ENCODE peak calls at places on chromosomes 1 and 21, in ten cellular contexts. N is colonic mucosa, B is astrocyte of the spinal cord, I is astrocyte, X is HCT116, S is epithelial cell of esophagus, U is Peyer's patch, G is esophagus squamous epithelium, O is tibial artery, V is MM.1S. P is an unnamed sample.

GRCh38 chr1:115565353-115565752 is 76.4 kb upstream of the VANGL1 start:
- DNase-seq in O (no peak), S (no peak), G (no peak), B (no peak), V (no peak), N (no peak), I (no peak), U (no peak), X (no peak), P (no peak)

GRCh38 chr1:192707978-192708547 is 72.1 kb downstream of the RGS13 start:
- DNase-seq in O (no peak), I (no peak), X (no peak), V (no peak), U (no peak), B (no peak), N (no peak), G (no peak), S (peak), P (no peak)

GRCh38 chr1:100710881-100711660 is 8.5 kb upstream of the VCAM1 start:
- DNase-seq in I (no peak), S (peak), G (no peak), V (no peak), O (no peak), U (no peak), X (no peak), B (no peak), N (no peak), P (no peak)

GRCh38 chr1:212518188-212518951 is 85.7 kb downstream of the NENF start:
- DNase-seq in V (no peak), I (peak), B (peak), X (no peak), G (no peak), U (peak), O (peak), N (peak), S (peak), P (no peak)

GRCh38 chr1:65422241-65423203 is 2.1 kb downstream of the LEPR start:
- DNase-seq in N (no peak), U (no peak), S (peak), O (no peak), X (no peak), G (no peak), V (no peak), I (peak), B (peak), P (no peak)

GRCh38 chr1:191671236-191671635 is 487.0 kb upstream of the RGS18 start:
- DNase-seq in V (no peak), G (no peak), N (no peak), B (peak), O (no peak), I (peak), X (no peak), U (no peak), S (peak), P (no peak)

GRCh38 chr1:196193891-196194559 is 414.2 kb downstream of the KCNT2 start:
- DNase-seq in S (no peak), O (no peak), X (no peak), V (no peak), B (peak), I (peak), N (no peak), U (no peak), G (no peak), P (no peak)

GRCh38 chr1:29388170-29388569 is 151.8 kb downstream of the PTPRU start:
- DNase-seq in B (no peak), S (no peak), O (no peak), G (no peak), V (no peak), N (peak), I (no peak), X (no peak), U (no peak), P (peak)

GRCh38 chr21:26773058-26773457 is 72.2 kb downstream of the ADAMTS1 start:
- DNase-seq in I (no peak), B (no peak), G (no peak), V (no peak), U (no peak), X (no peak), O (no peak), S (no peak), N (no peak), P (no peak)

GRCh38 chr1:5574641-5575040 is 417.6 kb downstream of the NPHP4 start:
- DNase-seq in U (no peak), G (no peak), B (no peak), V (no peak), X (no peak), O (no peak), I (no peak), S (no peak), N (peak), P (no peak)

GRCh38 chr1:160674415-160674814 is 27.6 kb upstream of the SLAMF1 start:
- DNase-seq in O (no peak), X (no peak), I (no peak), V (peak), S (no peak), N (no peak), U (no peak), G (no peak), B (no peak), P (no peak)

GRCh38 chr21:46111857-46112730 is 14.2 kb downstream of the COL6A2 start:
- DNase-seq in V (no peak), U (peak), X (no peak), B (no peak), S (no peak), O (no peak), G (no peak), N (no peak), I (no peak), P (no peak)

GRCh38 chr1:24640288-24640687 is 2.8 kb upstream of the SRRM1 start:
- DNase-seq in G (no peak), O (no peak), I (no peak), V (no peak), U (no peak), N (peak), B (no peak), X (no peak), S (no peak), P (peak)

GRCh38 chr1:54499097-54500029 is 48.7 kb upstream of the ACOT11 start:
- DNase-seq in B (peak), X (no peak), V (peak), I (no peak), N (no peak), S (peak), G (no peak), O (no peak), U (peak), P (peak)

GRCh38 chr21:27646691-27647090 is 679.8 kb upstream of the ADAMTS5 start:
- DNase-seq in N (no peak), O (no peak), B (no peak), S (peak), X (no peak), V (no peak), U (no peak), G (no peak), I (no peak), P (no peak)

GRCh38 chr1:39220900-39221870 is 16.7 kb downstream of the MACF1 start:
- DNase-seq in G (no peak), V (no peak), U (no peak), S (peak), O (no peak), N (no peak), I (no peak), X (no peak), B (no peak), P (no peak)

GRCh38 chr1:240254778-240255291 is 163.2 kb downstream of the FMN2 start:
- DNase-seq in I (no peak), V (no peak), U (no peak), X (no peak), N (no peak), B (no peak), G (no peak), S (no peak), O (no peak), P (peak)

GRCh38 chr1:41618066-41618825 is 133.8 kb upstream of the EDN2 start:
- DNase-seq in G (no peak), O (peak), I (no peak), S (peak), X (no peak), U (no peak), N (peak), V (no peak), B (peak), P (peak)

GRCh38 chr1:205263580-205264190 is 35.9 kb downstream of the TMCC2 start:
- DNase-seq in B (no peak), I (peak), V (no peak), X (no peak), G (no peak), N (no peak), O (no peak), S (no peak), U (no peak), P (no peak)

GRCh38 chr1:95041491-95042165 is 31.1 kb downstream of the ALG14 start:
- DNase-seq in N (peak), V (peak), I (peak), S (peak), O (no peak), B (peak), G (no peak), U (no peak), X (peak), P (no peak)

GRCh38 chr21:16071082-16071481 is 341.3 kb downstream of the USP25 start:
- DNase-seq in S (no peak), V (no peak), B (peak), I (peak), G (no peak), X (no peak), N (no peak), O (no peak), U (no peak), P (no peak)

GRCh38 chr1:149942207-149942606 is 5.5 kb upstream of the MTMR11 start:
- DNase-seq in B (peak), U (no peak), V (no peak), G (no peak), S (peak), O (no peak), I (no peak), N (no peak), X (no peak), P (peak)

GRCh38 chr1:53763911-53764310 is 24.9 kb upstream of the GLIS1 start:
- DNase-seq in S (peak), N (no peak), O (no peak), U (no peak), V (no peak), I (no peak), X (no peak), B (no peak), G (no peak), P (no peak)

GRCh38 chr1:109186704-109187071 is 27.0 kb upstream of the SARS1 start:
- DNase-seq in V (no peak), I (peak), U (no peak), O (no peak), B (no peak), X (no peak), S (no peak), G (no peak), N (peak), P (no peak)

GRCh38 chr1:179083031-179083345 is 1.1 kb downstream of the TOR3A start:
- DNase-seq in N (no peak), O (no peak), V (peak), U (no peak), I (peak), B (no peak), G (no peak), X (no peak), S (peak), P (no peak)

GRCh38 chr21:33383056-33383888 is 19.9 kb upstream of the IFNGR2 start:
- DNase-seq in N (peak), X (peak), B (peak), S (peak), U (peak), G (peak), I (peak), V (peak), O (peak), P (peak)

DNA sequence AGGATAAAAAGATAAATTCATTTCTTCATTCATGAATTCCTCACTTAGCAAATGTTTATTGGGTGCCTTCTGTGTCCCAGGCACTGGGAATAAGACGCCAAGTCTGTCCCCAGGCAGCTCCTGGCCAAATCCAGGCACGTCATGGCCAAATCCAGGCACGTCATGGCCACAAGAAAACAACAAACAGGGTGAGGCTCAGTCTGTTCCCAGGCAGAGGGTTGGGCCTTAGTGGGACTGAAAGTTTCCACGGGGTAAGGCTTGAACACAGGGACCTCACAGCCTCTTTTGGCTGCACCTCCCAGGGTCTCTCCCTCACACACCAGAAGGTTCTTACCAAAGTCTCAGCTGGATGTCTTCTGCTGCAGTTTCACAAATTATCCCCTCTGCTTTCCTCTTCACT is 95.7 kb downstream of the PAX7 start:
- DNase-seq in S (peak), V (no peak), O (no peak), G (no peak), N (no peak), I (no peak), B (no peak), U (no peak), X (no peak), P (no peak)
- H3K4me3 ChIP-seq in S (no peak), V (no peak), O (no peak), G (no peak), N (no peak), I (no peak), B (no peak), U (no peak), X (no peak), P (no peak)

DNA sequence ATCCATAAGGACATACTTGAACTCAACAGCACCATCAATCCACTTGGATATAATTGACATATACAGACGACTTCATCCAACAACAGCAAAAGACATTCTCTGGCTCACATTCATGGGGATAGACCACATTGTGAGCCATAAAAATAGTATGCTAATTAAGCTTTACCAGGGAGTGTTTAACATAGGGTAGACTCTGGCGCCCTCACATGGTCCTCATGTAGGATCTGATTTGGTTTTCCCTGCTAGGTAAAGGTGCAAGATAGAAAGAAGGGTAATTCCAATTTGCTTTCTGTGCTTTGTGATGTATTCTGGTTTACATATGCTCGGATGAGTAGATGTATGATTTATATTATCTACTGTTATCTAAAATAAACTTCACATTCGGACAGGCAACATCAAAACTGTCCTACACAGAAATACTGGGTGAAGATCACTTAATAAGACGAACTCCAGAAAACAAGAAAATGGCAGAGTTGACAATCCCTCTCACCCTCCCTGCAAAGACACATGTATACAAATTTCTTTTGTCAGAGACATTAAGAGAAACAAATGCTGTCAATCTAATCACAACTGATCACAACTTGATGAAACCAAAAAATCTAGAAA is 27.7 kb downstream of the CR1L start:
- DNase-seq in X (peak), N (peak), G (no peak), O (no peak), U (no peak), I (peak), S (peak), V (peak), B (peak), P (peak)
- TF ChIP-seq CTCF in X (peak), N (no peak), G (no peak), O (no peak), U (no peak), I (peak), S (peak), V (peak), B (peak), P (peak)

GRCh38 chr1:241828576-241828975 is 19.4 kb upstream of the EXO1 start:
- DNase-seq in U (no peak), O (no peak), I (peak), S (peak), G (no peak), X (no peak), B (no peak), N (no peak), V (no peak), P (no peak)
- H3K4me3 ChIP-seq in U (no peak), O (no peak), I (no peak), S (no peak), G (no peak), X (no peak), B (no peak), N (no peak), V (no peak), P (no peak)

GRCh38 chr1:153827168-153827964 is 52.2 kb downstream of the SLC27A3 start:
- DNase-seq in B (no peak), U (no peak), O (no peak), V (no peak), X (no peak), N (no peak), S (no peak), G (no peak), I (no peak), P (no peak)
- TF ChIP-seq CTCF in B (peak), U (no peak), O (no peak), V (peak), X (peak), N (no peak), S (no peak), G (no peak), I (no peak), P (peak)

DNA sequence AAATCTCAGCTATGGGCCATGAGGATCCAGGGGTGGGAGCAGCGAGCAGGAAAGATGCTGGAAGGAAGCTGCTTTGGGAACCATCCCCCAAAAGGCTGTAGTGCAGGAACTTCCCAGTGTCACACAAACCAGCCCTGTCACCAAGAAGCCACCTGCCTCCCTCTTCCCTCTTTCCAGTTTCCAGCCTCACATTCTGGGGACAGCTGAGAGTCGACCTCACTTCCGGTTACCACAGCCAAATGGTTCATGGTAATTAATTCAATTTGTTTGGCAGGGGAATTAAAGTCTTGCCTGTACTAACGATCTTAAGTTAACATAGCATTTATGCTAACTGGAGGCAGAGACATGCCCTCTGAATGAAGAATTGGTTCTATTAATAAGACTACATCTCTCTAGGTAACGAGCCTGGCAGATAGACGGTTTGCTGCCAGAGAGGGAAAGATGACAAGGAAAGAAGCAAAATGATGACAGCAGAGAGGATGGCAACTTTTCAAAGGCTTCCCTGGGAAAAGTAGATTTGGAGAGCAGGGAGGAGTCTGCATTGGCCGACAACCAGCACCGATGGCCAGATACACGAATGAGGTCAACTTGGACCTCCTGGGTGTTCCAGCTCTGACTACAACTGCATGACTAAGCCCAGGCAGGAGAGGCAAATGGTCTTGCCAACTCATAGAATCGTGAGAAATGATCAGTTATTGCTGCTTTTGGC is 64.1 kb downstream of the TMCO4 start:
- DNase-seq in U (no peak), X (no peak), I (peak), O (peak), B (peak), V (no peak), G (no peak), S (no peak), N (no peak), P (no peak)
- H3K4me3 ChIP-seq in U (no peak), X (no peak), I (peak), O (no peak), B (no peak), V (no peak), G (no peak), S (no peak), N (no peak), P (no peak)

GRCh38 chr1:217393901-217394300 is 237.0 kb downstream of the GPATCH2 start:
- DNase-seq in O (no peak), V (no peak), S (peak), I (no peak), X (no peak), G (no peak), N (no peak), B (no peak), U (no peak), P (no peak)
- TF ChIP-seq CTCF in O (no peak), V (peak), S (peak), I (no peak), X (no peak), G (no peak), N (no peak), B (peak), U (no peak), P (peak)

P was measured in endodermal cell.